ENCODE peak calls at places on chromosomes 16 and 17, in seven cellular contexts. T is lung, I is mesendoderm, M is PC-9, S is prostate gland, C is DND-41, H is stomach. V is an unnamed sample.

GRCh38 chr17:59621771-59622170 is 2.1 kb downstream of the CLTC start:
- DNase-seq in M (no peak), T (no peak), C (no peak), H (no peak), S (no peak), I (no peak), V (no peak)

GRCh38 chr16:12876778-12877177 is 24.6 kb upstream of the SHISA9 start:
- DNase-seq in T (no peak), S (no peak), H (no peak), C (no peak), I (no peak), M (peak), V (no peak)

GRCh38 chr17:49687878-49688491 is 10.1 kb upstream of the SPOP start:
- DNase-seq in I (no peak), H (no peak), M (no peak), S (no peak), C (peak), T (no peak), V (peak)

GRCh38 chr16:80536246-80536645 is 4.5 kb upstream of the DYNLRB2 start:
- DNase-seq in S (no peak), M (no peak), I (no peak), T (no peak), C (no peak), H (no peak), V (no peak)

GRCh38 chr17:32659419-32659842 is 172.6 kb downstream of the CDK5R1 start:
- DNase-seq in S (peak), H (peak), T (peak), I (peak), M (no peak), C (peak), V (peak)

GRCh38 chr16:3485821-3486505 is 9.3 kb downstream of the C16orf90 start:
- DNase-seq in C (no peak), T (no peak), H (no peak), S (no peak), M (no peak), I (peak), V (no peak)

GRCh38 chr17:7557825-7558543 is 566 bp upstream of the TNFSF13 start:
- DNase-seq in C (no peak), M (peak), I (peak), H (peak), T (peak), S (peak), V (no peak)

GRCh38 chr16:28110074-28110473 is 46.6 kb upstream of the GSG1L start:
- DNase-seq in M (no peak), S (no peak), H (peak), C (no peak), I (no peak), T (no peak), V (no peak)

GRCh38 chr17:81959362-81960129 is 1.4 kb downstream of the NOTUM start:
- DNase-seq in C (peak), M (no peak), H (peak), T (peak), I (peak), S (peak), V (no peak)

GRCh38 chr16:2152695-2153506 is 2.7 kb upstream of the TRAF7 start:
- DNase-seq in H (peak), I (peak), T (no peak), M (no peak), S (no peak), C (no peak), V (no peak)

GRCh38 chr16:2952679-2953078 is 11.4 kb upstream of the KREMEN2 start:
- DNase-seq in S (peak), T (no peak), H (no peak), C (no peak), M (no peak), I (no peak), V (no peak)

GRCh38 chr16:86620184-86620583 is 41.8 kb downstream of the FOXL1 start:
- DNase-seq in C (no peak), T (no peak), S (no peak), H (no peak), M (no peak), I (no peak), V (no peak)

DNA sequence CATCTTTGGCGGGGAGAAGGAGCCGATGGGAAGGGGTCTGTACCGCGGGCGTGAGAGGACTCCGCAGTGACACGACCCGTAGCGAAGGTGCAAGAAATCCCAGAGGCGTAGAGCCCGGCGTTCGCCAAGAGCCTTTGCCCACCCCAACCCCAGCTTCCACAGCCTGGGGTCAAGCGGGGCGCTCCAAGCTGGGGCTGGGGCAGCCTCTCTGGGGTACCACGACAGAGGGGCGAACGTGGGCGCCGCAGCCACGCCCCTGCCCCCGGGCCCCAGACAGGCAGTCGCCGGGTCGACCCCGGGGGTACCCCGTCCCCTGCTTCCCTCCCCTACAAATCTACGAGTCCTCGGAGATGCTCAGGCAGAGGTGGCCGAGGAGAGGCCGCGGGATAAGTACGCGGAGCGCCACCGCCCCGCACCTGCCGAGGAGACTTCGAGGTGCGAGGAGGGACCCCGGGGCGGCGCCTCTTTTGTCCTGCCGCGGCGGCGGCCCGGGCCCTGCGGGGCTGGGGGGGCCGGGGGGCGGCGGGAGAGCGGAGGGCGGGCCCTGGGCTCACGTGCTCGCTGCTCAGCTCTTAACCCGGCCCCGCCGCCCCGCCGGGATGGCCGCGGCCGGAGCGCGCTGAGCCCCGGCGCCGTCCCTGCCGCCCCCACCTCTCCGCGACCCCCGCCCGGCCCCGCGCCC is at the start of gene ADAM11:
- DNase-seq in H (no peak), T (no peak), C (no peak), S (no peak), I (no peak), M (no peak), V (no peak)
- H3K4me3 ChIP-seq in H (peak), T (no peak), C (no peak), S (peak), I (no peak), M (peak), V (peak)

GRCh38 chr17:47872651-47873161 is 21.7 kb upstream of the SP6 start:
- DNase-seq in M (no peak), I (peak), T (no peak), S (no peak), H (no peak), C (no peak), V (no peak)
- H3K4me3 ChIP-seq in M (no peak), I (peak), T (no peak), S (no peak), H (no peak), C (no peak), V (no peak)

GRCh38 chr16:11252482-11252931 is 3.5 kb downstream of the SOCS1 start:
- DNase-seq in C (peak), S (no peak), T (no peak), M (no peak), I (no peak), H (no peak), V (no peak)

GRCh38 chr16:11253009-11253994 is 2.7 kb downstream of the SOCS1 start:
- DNase-seq in T (no peak), S (no peak), C (peak), I (no peak), M (no peak), H (no peak), V (no peak)

GRCh38 chr16:11255737-11256656 is at the start of gene SOCS1:
- DNase-seq in H (peak), T (peak), M (peak), I (peak), S (peak), C (peak), V (no peak)

GRCh38 chr16:11254913-11255736 is 879 bp downstream of the SOCS1 start:
- DNase-seq in C (peak), S (peak), H (peak), T (no peak), I (no peak), M (no peak), V (no peak)

GRCh38 chr16:11253995-11254912 is 1.8 kb downstream of the SOCS1 start:
- DNase-seq in C (peak), S (no peak), H (no peak), T (no peak), M (no peak), I (no peak), V (no peak)
- H3K4me3 ChIP-seq in C (peak), S (peak), H (peak), T (peak), M (peak), I (peak), V (peak)

GRCh38 chr17:17182601-17183136 is 23.5 kb downstream of the PLD6 start:
- DNase-seq in M (no peak), I (no peak), T (no peak), H (no peak), C (no peak), S (no peak), V (no peak)
- H3K4me3 ChIP-seq in M (no peak), I (no peak), T (no peak), H (no peak), C (no peak), S (no peak), V (no peak)

DNA sequence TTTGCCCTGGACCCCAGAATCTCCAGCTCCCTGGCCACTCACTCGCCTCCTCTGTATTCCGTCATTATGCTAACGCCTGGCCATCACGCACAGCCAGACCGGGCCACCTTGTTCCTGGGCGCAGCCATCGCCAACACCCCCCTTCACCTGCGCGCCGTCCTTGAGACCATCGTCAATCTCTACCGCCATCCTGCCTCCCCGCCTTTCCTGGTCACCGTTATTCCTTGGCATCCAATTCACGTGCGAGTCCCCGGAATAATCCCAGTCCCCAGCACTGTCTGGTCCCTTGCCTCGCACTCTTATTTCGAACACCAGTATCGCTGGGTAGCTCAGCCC is 541 bp downstream of the VKORC1 start:
- DNase-seq in H (no peak), M (peak), C (no peak), I (peak), S (no peak), T (no peak), V (no peak)
- H3K4me3 ChIP-seq in H (peak), M (peak), C (peak), I (peak), S (peak), T (peak), V (peak)

GRCh38 chr16:88634994-88635670 is 3.2 kb upstream of the IL17C start:
- DNase-seq in H (no peak), S (no peak), C (no peak), I (peak), M (no peak), T (no peak), V (no peak)
- H3K4me3 ChIP-seq in H (peak), S (peak), C (no peak), I (peak), M (no peak), T (no peak), V (no peak)

GRCh38 chr17:39952665-39953470 is 9.9 kb upstream of the GSDMA start:
- DNase-seq in H (peak), M (peak), I (peak), T (peak), C (peak), S (peak), V (peak)

GRCh38 chr17:39951924-39952664 is 10.7 kb upstream of the GSDMA start:
- DNase-seq in S (no peak), H (no peak), C (no peak), T (no peak), I (no peak), M (no peak), V (no peak)

GRCh38 chr17:39955726-39956225 is 7.0 kb upstream of the GSDMA start:
- DNase-seq in M (no peak), I (no peak), S (no peak), C (no peak), H (no peak), T (no peak), V (no peak)

GRCh38 chr17:39954876-39955275 is 7.9 kb upstream of the GSDMA start:
- DNase-seq in C (no peak), I (peak), S (no peak), H (no peak), T (no peak), M (no peak), V (no peak)

GRCh38 chr17:39953471-39953888 is 9.3 kb upstream of the GSDMA start:
- DNase-seq in S (no peak), C (no peak), M (no peak), H (no peak), T (no peak), I (no peak), V (no peak)
- H3K4me3 ChIP-seq in S (peak), C (peak), M (peak), H (peak), T (peak), I (peak), V (peak)